ENCODE peak calls at places on chromosomes 4 and X, in four cellular contexts. V is endodermal cell, M is mammary epithelial cell, O is neuronal stem cell. U is an unnamed sample.
A peak's percentile ranks its signal among the peaks of the same experiment; 100 is the strongest.

GRCh38 chr4:181161669-181162068 is 1081.5 kb upstream of the TENM3 start:
- DNase-seq in V (no peak), M (no peak), O (no peak), U (no peak)

GRCh38 chr4:174406416-174406815 is 115.9 kb downstream of the HPGD start:
- DNase-seq in V (no peak), M (no peak), O (no peak), U (no peak)

GRCh38 chrX:44306336-44306735 is 37.1 kb downstream of the EFHC2 start:
- DNase-seq in V (no peak), M (peak; percentile 20), O (no peak), U (peak; percentile 42)

GRCh38 chr4:105896984-105897760 is 1.9 kb downstream of the NPNT start:
- DNase-seq in V (no peak), M (peak; percentile 2), O (no peak), U (no peak)

GRCh38 chr4:187184513-187184912 is 460.9 kb upstream of the FAT1 start:
- DNase-seq in V (no peak), M (peak; percentile 78), O (no peak), U (peak; percentile 71)

GRCh38 chr4:169311643-169312365 is 41.0 kb upstream of the SH3RF1 start:
- DNase-seq in V (peak; percentile 83), M (peak; percentile 22), O (peak; percentile 17), U (peak; percentile 45)

GRCh38 chr4:36039031-36039430 is 205.3 kb downstream of the ARAP2 start:
- DNase-seq in V (no peak), M (no peak), O (no peak), U (peak; percentile 27)

GRCh38 chr4:44257461-44257860 is 191.1 kb downstream of the KCTD8 start:
- DNase-seq in V (no peak), M (no peak), O (no peak), U (no peak)

GRCh38 chrX:15170927-15171326 is 99.0 kb downstream of the ASB9 start:
- DNase-seq in V (no peak), M (no peak), O (no peak), U (no peak)

GRCh38 chr4:2796261-2797187 is 3.6 kb downstream of the SH3BP2 start:
- DNase-seq in V (no peak), M (peak; percentile 31), O (no peak), U (peak; percentile 90)

GRCh38 chr4:169270156-169270809 is 473 bp downstream of the SH3RF1 start:
- DNase-seq in V (peak; percentile 84), M (peak; percentile 71), O (no peak), U (peak; percentile 63)

GRCh38 chrX:148501121-148502066 is 977 bp downstream of the AFF2 start:
- DNase-seq in V (peak; percentile 77), M (peak; percentile 5), O (peak; percentile 35), U (no peak)

GRCh38 chrX:68685722-68686683 is 38.5 kb downstream of the STARD8 start:
- DNase-seq in V (peak; percentile 85), M (peak; percentile 10), O (no peak), U (no peak)

GRCh38 chrX:79170632-79171031 is 26.1 kb downstream of the GPR174 start:
- DNase-seq in V (no peak), M (no peak), O (no peak), U (no peak)

GRCh38 chr4:30461218-30461617 is 259.0 kb upstream of the PCDH7 start:
- DNase-seq in V (peak; percentile 57), M (no peak), O (no peak), U (no peak)

GRCh38 chrX:136447968-136448367 is 39.8 kb upstream of the BRS3 start:
- DNase-seq in V (no peak), M (no peak), O (no peak), U (no peak)

GRCh38 chrX:43861750-43862149 is 20.5 kb downstream of the MAOB start:
- DNase-seq in V (no peak), M (peak; percentile 57), O (no peak), U (no peak)

GRCh38 chr4:949656-950055 is 17.4 kb downstream of the TMEM175 start:
- DNase-seq in V (peak; percentile 36), M (no peak), O (no peak), U (no peak)

GRCh38 chr4:161869511-161869910 is 294.3 kb downstream of the FSTL5 start:
- DNase-seq in V (no peak), M (no peak), O (no peak), U (no peak)

GRCh38 chr4:162852642-162853041 is 314.0 kb downstream of the NAF1 start:
- DNase-seq in V (peak; percentile 55), M (no peak), O (no peak), U (no peak)

GRCh38 chr4:116233971-116234370 is 851.4 kb downstream of the TRAM1L1 start:
- DNase-seq in V (no peak), M (no peak), O (no peak), U (no peak)

GRCh38 chrX:13142891-13143290 is 98.5 kb upstream of the FAM9C start:
- DNase-seq in V (no peak), M (no peak), O (no peak), U (peak; percentile 74)

GRCh38 chr4:13056630-13057187 is 427.4 kb downstream of the RAB28 start:
- DNase-seq in V (no peak), M (no peak), O (no peak), U (no peak)

GRCh38 chrX:109740076-109740809 is 7.2 kb upstream of the ACSL4 start:
- DNase-seq in V (no peak), M (peak; percentile 65), O (no peak), U (no peak)

GRCh38 chr4:1300466-1301455 is 11.1 kb downstream of the MAEA start:
- DNase-seq in V (no peak), M (peak; percentile 86), O (no peak), U (no peak)

GRCh38 chr4:2686379-2687265 is 69.5 kb downstream of the TNIP2 start:
- DNase-seq in V (no peak), M (peak; percentile 14), O (no peak), U (no peak)

GRCh38 chrX:10660171-10660570 is 39.8 kb upstream of the MID1 start:
- DNase-seq in V (peak; percentile 54), M (no peak), O (peak; percentile 33), U (no peak)

GRCh38 chr4:147173797-147174196 is 228.1 kb upstream of the TTC29 start:
- DNase-seq in V (no peak), M (no peak), O (no peak), U (no peak)

GRCh38 chr4:152094851-152095700 is 334.3 kb upstream of the GATB start:
- DNase-seq in V (no peak), M (no peak), O (no peak), U (peak; percentile 33)

GRCh38 chr4:3436798-3437581 is 4.8 kb upstream of the HGFAC start:
- DNase-seq in V (no peak), M (peak; percentile 93), O (no peak), U (peak; percentile 53)

GRCh38 chr4:118373614-118374255 is 20.9 kb upstream of the PRSS12 start:
- DNase-seq in V (no peak), M (no peak), O (no peak), U (no peak)

GRCh38 chr4:7323872-7324650 is 110.7 kb downstream of the PSAPL1 start:
- DNase-seq in V (no peak), M (peak; percentile 25), O (no peak), U (no peak)

GRCh38 chr4:68346461-68346860 is 3.4 kb downstream of the YTHDC1 start:
- DNase-seq in V (no peak), M (peak; percentile 74), O (no peak), U (no peak)

GRCh38 chrX:117510453-117510852 is 606.2 kb downstream of the KLHL13 start:
- DNase-seq in V (no peak), M (no peak), O (no peak), U (no peak)

GRCh38 chr4:16196482-16197393 is 29.5 kb downstream of the TAPT1 start:
- DNase-seq in V (peak; percentile 49), M (peak; percentile 72), O (peak; percentile 39), U (peak; percentile 54)

GRCh38 chr4:48431401-48431800 is 51.7 kb upstream of the SLC10A4 start:
- DNase-seq in V (no peak), M (no peak), O (no peak), U (no peak)

GRCh38 chr4:99323761-99324160 is 2.6 kb upstream of the ADH1B start:
- DNase-seq in V (no peak), M (no peak), O (no peak), U (no peak)

GRCh38 chr4:176792348-176793059 is at the start of gene VEGFC:
- DNase-seq in V (peak; percentile 87), M (peak; percentile 73), O (peak; percentile 56), U (peak; percentile 24)
- H3K4me3 ChIP-seq in V (peak within 1 kb of the TSS; percentile 73), M (peak within 1 kb of the TSS; percentile 86), O (peak within 1 kb of the TSS; percentile 63), U (peak within 1 kb of the TSS; percentile 38)

DNA sequence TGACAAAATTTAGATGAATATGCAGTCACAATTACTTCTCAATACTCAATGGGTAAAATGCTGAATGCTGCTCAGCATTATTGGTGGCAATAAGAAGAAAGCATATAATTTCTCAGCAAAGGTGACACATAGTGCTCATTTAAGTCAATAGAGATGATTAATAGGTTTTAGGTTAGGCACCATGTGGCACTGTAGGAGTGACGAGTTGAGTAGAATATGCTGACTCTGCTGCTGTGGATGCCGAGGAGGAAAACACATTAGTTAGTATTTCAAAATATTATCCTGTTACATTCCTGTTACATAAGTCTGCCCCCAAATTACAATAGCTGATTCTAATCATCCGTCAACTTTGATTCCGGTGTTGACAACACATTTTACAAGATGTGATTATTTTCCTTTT is 13.7 kb upstream of the CXCL5 start:
- DNase-seq in V (no peak), M (no peak), O (no peak), U (no peak)
- H3K9ac ChIP-seq in V (no peak overlapping the region), M (no peak overlapping the region), O (no peak overlapping the region), U (no peak overlapping the region)

DNA sequence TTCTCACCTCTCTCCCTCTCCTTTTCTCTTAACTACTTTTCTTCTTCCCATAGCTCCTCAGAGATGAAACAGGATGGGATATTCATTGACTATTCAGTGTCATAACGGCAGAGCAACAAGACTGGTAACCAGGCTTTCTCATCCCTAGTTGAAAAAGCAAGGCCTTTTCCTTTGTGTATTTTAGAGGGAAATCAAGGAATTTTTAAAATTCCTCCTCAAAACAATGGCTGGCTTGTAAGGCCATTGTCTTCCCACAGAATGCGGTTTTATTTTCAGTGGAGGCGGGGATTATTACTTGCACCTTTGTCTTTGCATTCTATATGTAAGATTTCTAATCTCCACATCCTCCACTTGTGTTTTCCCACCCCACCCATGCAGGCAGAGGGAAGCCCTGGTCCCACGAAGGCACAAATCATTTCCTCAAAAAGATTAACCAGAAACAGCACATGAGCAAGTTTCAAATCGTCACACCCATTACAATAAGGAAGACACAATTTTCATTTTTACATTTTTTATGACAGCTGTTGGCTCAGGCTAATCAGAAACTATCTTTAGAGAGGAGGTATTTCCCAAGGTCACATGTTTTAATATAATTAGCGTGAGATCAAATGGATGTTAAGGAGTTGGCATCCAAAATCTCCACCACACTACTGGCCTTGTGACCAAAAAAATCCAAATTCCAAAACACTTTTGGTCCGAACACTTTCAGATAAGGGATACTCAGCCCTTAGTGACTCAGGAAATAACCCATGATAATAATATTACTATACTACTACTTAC is 53.0 kb upstream of the KDR start:
- DNase-seq in V (no peak), M (no peak), O (no peak), U (peak; percentile 24)
- H3K4me3 ChIP-seq in V (no peak overlapping the region), M (no peak overlapping the region), O (no peak overlapping the region), U (no peak overlapping the region)

GRCh38 chr4:89307185-89307445 is 485 bp downstream of the GPRIN3 start:
- DNase-seq in V (no peak), M (no peak), O (no peak), U (no peak)
- H3K9ac ChIP-seq in V (no peak overlapping the region), M (no peak overlapping the region), O (no peak overlapping the region), U (peak overlapping the region; percentile 86)

U was measured in colonic mucosa.